ENCODE peak calls at places on chromosomes 16 and 17, in four cellular contexts. C is GM12878, J is K562, B is HepG2. D is an unnamed sample.
A peak's percentile ranks its signal among the peaks of the same experiment; 100 is the strongest.

GRCh38 chr17:81166033-81166472 is at the start of gene AATK:
- DNase-seq in J (peak; percentile 66), C (no peak), B (no peak), D (no peak)

GRCh38 chr17:37488607-37489196 is 989 bp upstream of the DUSP14 start:
- DNase-seq in B (peak; percentile 52), J (peak; percentile 47), C (no peak), D (peak; percentile 90)

GRCh38 chr16:12679660-12680272 is 123.9 kb downstream of the CPPED1 start:
- DNase-seq in C (no peak), B (no peak), J (no peak), D (peak; percentile 56)

GRCh38 chr17:2724783-2725164 is 13.2 kb upstream of the CLUH start:
- DNase-seq in J (peak; percentile 36), B (no peak), C (no peak), D (peak; percentile 88)

GRCh38 chr16:57998484-57998883 is 2.0 kb downstream of the ZNF319 start:
- DNase-seq in C (no peak), J (no peak), B (no peak), D (no peak)

GRCh38 chr17:49821916-49822315 is 26.0 kb downstream of the TAC4 start:
- DNase-seq in B (no peak), C (no peak), J (no peak), D (no peak)

GRCh38 chr16:53821487-53821886 is 117.5 kb downstream of the FTO start:
- DNase-seq in J (no peak), B (no peak), C (no peak), D (no peak)

GRCh38 chr17:31386542-31387075 is 4.9 kb upstream of the RAB11FIP4 start:
- DNase-seq in B (no peak), C (no peak), J (no peak), D (no peak)

GRCh38 chr16:24540575-24541240 is 1.3 kb downstream of the RBBP6 start:
- DNase-seq in J (no peak), C (no peak), B (no peak), D (peak; percentile 40)

GRCh38 chr17:57372156-57372555 is 115.8 kb downstream of the MSI2 start:
- DNase-seq in C (no peak), B (peak; percentile 92), J (no peak), D (no peak)

GRCh38 chr17:4998666-4999428 is 1.1 kb downstream of the KIF1C start:
- DNase-seq in B (peak; percentile 86), J (peak; percentile 33), C (no peak), D (peak; percentile 51)

GRCh38 chr17:40453881-40454630 is 10.8 kb downstream of the IGFBP4 start:
- DNase-seq in J (no peak), B (no peak), C (no peak), D (no peak)

GRCh38 chr17:57747221-57748017 is 2.3 kb upstream of the CCDC182 start:
- DNase-seq in B (peak; percentile 54), C (no peak), J (peak; percentile 58), D (peak; percentile 84)

GRCh38 chr17:83100853-83101391 is 21.5 kb downstream of the METRNL start:
- DNase-seq in C (no peak), B (no peak), J (no peak), D (no peak)

GRCh38 chr17:83098241-83099085 is 19.1 kb downstream of the METRNL start:
- DNase-seq in B (no peak), J (peak; percentile 32), C (no peak), D (no peak)

GRCh38 chr17:83100220-83100852 is 20.9 kb downstream of the METRNL start:
- DNase-seq in J (no peak), C (no peak), B (no peak), D (no peak)

GRCh38 chr17:83099086-83099540 is 19.7 kb downstream of the METRNL start:
- DNase-seq in C (no peak), J (no peak), B (no peak), D (no peak)

DNA sequence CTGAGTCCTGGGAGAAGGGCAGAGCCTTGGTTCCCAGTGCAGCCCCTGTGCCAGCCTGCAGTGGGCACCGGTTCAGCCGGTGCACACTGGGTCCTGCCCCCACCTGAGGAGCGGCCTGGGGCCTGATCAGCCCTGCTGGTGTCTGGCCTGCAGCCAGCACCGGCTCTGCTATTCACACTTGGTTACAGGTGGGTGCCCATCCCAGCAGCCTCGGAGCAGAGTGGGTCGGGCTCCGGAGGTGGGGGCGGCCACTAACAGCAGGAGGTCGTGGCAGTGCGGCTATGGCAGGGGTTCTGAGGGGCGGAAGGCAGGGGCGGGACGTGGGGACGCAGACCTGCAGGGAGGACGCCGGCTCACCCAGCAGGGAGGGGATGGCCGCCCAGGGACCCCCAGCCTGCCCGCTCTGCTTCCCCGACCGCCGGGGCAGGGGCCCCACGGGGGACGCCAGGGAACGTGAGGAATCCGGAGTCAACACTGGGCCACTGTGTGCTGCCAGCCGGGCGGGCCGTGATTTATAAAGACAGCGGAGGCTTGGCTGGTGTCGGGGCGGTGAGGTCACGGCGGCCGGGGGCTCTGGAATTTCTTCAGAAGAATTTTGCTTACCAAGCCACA is 20.3 kb downstream of the METRNL start:
- DNase-seq in C (no peak), J (no peak), B (no peak), D (no peak)
- TF ChIP-seq REST in C (no peak), J (no peak), B (no peak), D (no peak)

GRCh38 chr16:71567931-71568330 is 9.0 kb downstream of the TAT start:
- DNase-seq in C (no peak), B (no peak), J (no peak), D (no peak)

GRCh38 chr16:71562552-71562951 is 14.3 kb downstream of the TAT start:
- DNase-seq in C (no peak), B (no peak), J (no peak), D (no peak)

GRCh38 chr16:71568541-71568940 is 8.4 kb downstream of the TAT start:
- DNase-seq in B (no peak), J (no peak), C (no peak), D (no peak)

GRCh38 chr16:71565812-71566700 is 10.8 kb downstream of the TAT start:
- DNase-seq in C (peak; percentile 37), J (no peak), B (no peak), D (no peak)

DNA sequence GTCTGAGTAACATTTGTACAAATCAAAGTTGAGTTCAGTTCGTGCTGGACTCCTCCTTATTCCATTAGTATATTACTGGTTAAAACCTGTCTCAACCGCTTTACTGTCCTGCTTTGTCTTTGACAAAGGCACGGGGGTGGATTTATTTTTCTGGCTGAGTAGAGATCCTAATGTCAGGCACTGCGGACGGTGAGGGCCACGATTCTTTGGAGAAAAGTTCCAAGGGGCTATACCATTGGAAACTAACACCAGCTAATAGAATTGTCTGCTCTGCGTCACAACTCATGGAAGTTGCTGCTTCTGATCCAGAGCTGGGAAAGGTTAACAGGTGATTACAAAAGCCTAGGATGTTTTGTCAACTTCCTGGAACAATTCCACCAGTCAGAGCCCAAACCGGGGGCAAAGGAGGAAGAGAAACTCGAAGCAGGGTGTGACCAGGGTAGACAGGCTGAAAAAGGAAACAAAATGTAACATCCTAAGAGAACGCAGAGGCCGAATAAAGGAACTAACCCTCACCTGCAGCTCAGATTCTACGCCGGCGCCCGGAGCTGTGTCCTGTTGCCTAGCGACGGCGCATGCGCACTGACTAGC is 12.4 kb downstream of the TAT start:
- DNase-seq in C (no peak), J (no peak), B (no peak), D (peak; percentile 33)
- TF ChIP-seq CREB1 in C (no peak), J (no peak), B (no peak), D (no peak)

GRCh38 chr16:11633113-11633512 is 35.1 kb upstream of the SNN start:
- DNase-seq in J (no peak), B (no peak), C (no peak), D (no peak)
- TF ChIP-seq REST in J (no peak), B (no peak), C (no peak), D (no peak)

GRCh38 chr17:79686476-79686875 is 44.3 kb upstream of the ENPP7 start:
- DNase-seq in C (no peak), B (no peak), J (no peak), D (no peak)
- TF ChIP-seq CREB1 in C (no peak), B (no peak), J (no peak), D (no peak)

D was measured in GM23338.